ENCODE peak calls at places on chromosomes 6 and 20, in nine cellular contexts. A is foreskin keratinocyte; P is HCT116; I is dorsolateral prefrontal cortex; T is activated CD8-positive, alpha-beta T cell treated with anti-CD3 and anti-CD28 coated beads for 36 hours; K is mucosa of descending colon; J is AG10803; R is vagina; Q is GM20000. V is an unnamed sample.

GRCh38 chr6:111657146-111657545 is 51.5 kb upstream of the TRAF3IP2 start:
- DNase-seq in A (peak; percentile 30), P (no peak), I (no peak), T (no peak), K (no peak), J (peak; percentile 89), R (no peak), Q (no peak), V (no peak)

GRCh38 chr20:4047614-4048013 is 32.3 kb upstream of the RNF24 start:
- DNase-seq in A (no peak), P (no peak), I (no peak), T (no peak), K (no peak), J (no peak), R (no peak), Q (no peak), V (no peak)

GRCh38 chr20:63178889-63179751 is 36.8 kb downstream of the YTHDF1 start:
- DNase-seq in A (peak; percentile 38), P (peak; percentile 18), I (peak; percentile 55), T (peak; percentile 83), K (no peak), J (no peak), R (no peak), Q (peak; percentile 93), V (no peak)

GRCh38 chr6:35165630-35166071 is 24.5 kb upstream of the TCP11 start:
- DNase-seq in A (peak; percentile 66), P (no peak), I (no peak), T (no peak), K (no peak), J (no peak), R (no peak), Q (no peak), V (no peak)

GRCh38 chr6:3414704-3415453 is 42.0 kb downstream of the SLC22A23 start:
- DNase-seq in A (peak; percentile 80), P (no peak), I (no peak), T (peak; percentile 47), K (no peak), J (no peak), R (no peak), Q (peak; percentile 31), V (no peak)

GRCh38 chr20:18637296-18637695 is 49.4 kb downstream of the DTD1 start:
- DNase-seq in A (no peak), P (no peak), I (no peak), T (no peak), K (no peak), J (peak; percentile 52), R (no peak), Q (no peak), V (no peak)

GRCh38 chr6:127518212-127518709 is 874 bp downstream of the MTCL3 start:
- DNase-seq in A (no peak), P (no peak), I (no peak), T (no peak), K (no peak), J (no peak), R (no peak), Q (no peak), V (no peak)

GRCh38 chr6:124670801-124671200 is 291.4 kb upstream of the RNF217 start:
- DNase-seq in A (no peak), P (no peak), I (no peak), T (no peak), K (no peak), J (no peak), R (no peak), Q (no peak), V (no peak)

GRCh38 chr6:162463573-162463972 is 264.0 kb downstream of the PRKN start:
- DNase-seq in A (no peak), P (no peak), I (no peak), T (no peak), K (no peak), J (no peak), R (no peak), Q (no peak), V (no peak)

GRCh38 chr6:54252916-54253315 is 55.3 kb upstream of the TINAG start:
- DNase-seq in A (no peak), P (no peak), I (no peak), T (no peak), K (no peak), J (no peak), R (no peak), Q (no peak), V (no peak)

GRCh38 chr6:87860902-87861301 is 158.9 kb upstream of the AKIRIN2 start:
- DNase-seq in A (no peak), P (no peak), I (no peak), T (no peak), K (no peak), J (no peak), R (no peak), Q (no peak), V (no peak)

GRCh38 chr6:43096451-43097097 is 20.5 kb downstream of the PTK7 start:
- DNase-seq in A (peak; percentile 95), P (no peak), I (no peak), T (no peak), K (no peak), J (peak; percentile 96), R (no peak), Q (no peak), V (no peak)

GRCh38 chr6:39330476-39330875 is 8.0 kb upstream of the KCNK16 start:
- DNase-seq in A (no peak), P (no peak), I (peak; percentile 40), T (no peak), K (no peak), J (no peak), R (no peak), Q (no peak), V (no peak)

GRCh38 chr6:50850860-50851259 is 32.2 kb downstream of the TFAP2B start:
- DNase-seq in A (no peak), P (no peak), I (no peak), T (no peak), K (no peak), J (no peak), R (no peak), Q (no peak), V (no peak)

GRCh38 chr6:35238843-35239289 is 20.7 kb upstream of the ZNF76 start:
- DNase-seq in A (no peak), P (no peak), I (no peak), T (no peak), K (no peak), J (no peak), R (no peak), Q (no peak), V (no peak)

DNA sequence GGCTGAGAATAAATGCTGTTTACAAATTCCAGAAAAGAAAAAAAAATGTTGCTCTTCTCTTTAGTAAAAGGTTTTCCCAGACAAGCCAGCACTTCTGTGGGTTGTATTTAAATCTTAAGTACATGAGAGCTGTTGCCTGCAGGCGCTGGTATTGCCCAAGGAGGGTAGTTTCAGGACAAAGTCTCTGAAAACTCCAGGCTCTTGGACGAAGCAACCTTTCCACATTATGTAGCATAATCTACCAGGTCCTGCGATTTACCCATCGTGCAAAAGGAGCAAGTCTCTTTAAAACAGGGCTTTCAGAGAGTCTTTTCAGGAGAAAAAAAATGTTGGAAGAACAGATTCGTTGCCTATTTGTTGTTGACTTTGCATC is 65.6 kb downstream of the PLG start:
- DNase-seq in A (no peak), P (no peak), I (no peak), T (no peak), K (no peak), J (no peak), R (no peak), Q (no peak), V (no peak)
- TF ChIP-seq CTCF in A (no peak), P (no peak), I (no peak), T (peak; percentile 32), K (no peak), J (no peak), R (no peak), Q (no peak), V (no peak)

GRCh38 chr6:143529095-143529494 is 17.6 kb upstream of the FUCA2 start:
- DNase-seq in A (no peak), P (no peak), I (no peak), T (peak; percentile 30), K (no peak), J (peak; percentile 17), R (no peak), Q (no peak), V (no peak)
- TF ChIP-seq CTCF in A (peak; percentile 37), P (peak; percentile 42), I (no peak), T (peak; percentile 14), K (no peak), J (peak; percentile 20), R (no peak), Q (no peak), V (no peak)

GRCh38 chr6:168640738-168641137 is 199.8 kb downstream of the SMOC2 start:
- DNase-seq in A (no peak), P (no peak), I (no peak), T (no peak), K (no peak), J (peak; percentile 10), R (no peak), Q (no peak), V (no peak)

GRCh38 chr6:168643401-168643800 is 202.4 kb downstream of the SMOC2 start:
- DNase-seq in A (no peak), P (no peak), I (no peak), T (no peak), K (no peak), J (no peak), R (no peak), Q (no peak), V (no peak)

GRCh38 chr6:168640181-168640580 is 199.2 kb downstream of the SMOC2 start:
- DNase-seq in A (no peak), P (no peak), I (no peak), T (no peak), K (no peak), J (no peak), R (no peak), Q (no peak), V (no peak)

GRCh38 chr6:168638497-168639072 is 197.6 kb downstream of the SMOC2 start:
- DNase-seq in A (no peak), P (no peak), I (no peak), T (no peak), K (no peak), J (no peak), R (no peak), Q (no peak), V (no peak)

DNA sequence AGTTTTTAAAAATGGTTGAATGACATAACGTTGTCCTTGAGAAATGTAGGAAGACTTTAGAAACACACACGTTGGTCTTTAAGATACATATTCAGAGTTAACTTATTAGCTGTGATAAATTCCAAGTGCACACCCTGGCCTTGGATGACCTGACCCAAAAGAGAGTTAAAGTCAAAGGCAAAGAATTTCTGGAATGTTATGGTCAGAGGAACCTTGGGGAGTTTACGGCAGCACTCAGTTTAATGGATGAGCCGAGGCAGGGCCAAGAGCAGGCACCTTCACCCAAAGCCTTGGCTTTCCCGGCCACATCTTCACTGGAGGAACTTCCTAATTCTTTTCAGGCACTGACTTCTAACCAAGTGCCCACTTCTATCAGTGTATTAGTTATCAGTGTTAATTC is 200.5 kb downstream of the SMOC2 start:
- DNase-seq in A (no peak), P (no peak), I (no peak), T (no peak), K (no peak), J (peak; percentile 0), R (no peak), Q (no peak), V (no peak)
- TF ChIP-seq CTCF in A (no peak), P (no peak), I (no peak), T (no peak), K (no peak), J (no peak), R (no peak), Q (no peak), V (no peak)

DNA sequence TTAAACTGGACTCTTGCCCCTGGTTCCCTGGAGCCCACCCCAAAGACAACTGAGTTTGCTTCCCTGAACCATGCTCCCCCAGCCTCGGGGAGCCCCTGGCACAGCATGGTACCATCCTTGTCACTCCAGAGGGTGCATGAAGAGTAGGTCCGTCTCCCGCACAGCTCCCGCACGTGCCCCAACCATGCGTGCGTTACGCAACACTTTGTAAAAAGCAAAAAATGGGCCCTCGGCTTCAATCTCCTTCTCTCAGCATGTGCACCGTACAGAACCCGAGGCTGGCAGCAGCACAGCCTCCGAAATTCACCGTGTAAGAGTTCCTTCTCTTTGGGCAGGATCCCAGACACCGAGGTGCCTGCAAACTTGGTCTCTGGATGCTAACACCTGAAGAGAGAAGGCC is 5.6 kb downstream of the PMEPA1 start:
- DNase-seq in A (no peak), P (no peak), I (no peak), T (no peak), K (no peak), J (no peak), R (no peak), Q (no peak), V (no peak)
- TF ChIP-seq CTCF in A (no peak), P (no peak), I (no peak), T (no peak), K (no peak), J (no peak), R (no peak), Q (no peak), V (no peak)